ENCODE peak calls at places on chromosomes 4 and X, in four cellular contexts. O is GM12878, J is SK-N-SH, B is HCT116. Y is an unnamed sample. For H3K9me3, the result is how much of the 10 kb centered on the place peaks cover.

GRCh38 chr4:120769227-120769626 is 153.3 kb downstream of the PRDM5 start:
- DNase-seq in B (peak), O (no peak), J (no peak), Y (no peak)

GRCh38 chr4:2045518-2045951 is 13.6 kb upstream of the NAT8L start:
- DNase-seq in O (no peak), J (no peak), B (no peak), Y (no peak)

GRCh38 chrX:119624417-119624816 is 18.2 kb upstream of the NKRF start:
- DNase-seq in B (no peak), J (no peak), O (no peak), Y (no peak)

GRCh38 chr4:185520119-185520518 is 15.2 kb downstream of the PDLIM3 start:
- DNase-seq in J (no peak), B (no peak), O (no peak), Y (no peak)

GRCh38 chr4:63786181-63786580 is 623.1 kb downstream of the TECRL start:
- DNase-seq in J (no peak), O (no peak), B (no peak), Y (no peak)

GRCh38 chr4:120918788-120919187 is 3.7 kb downstream of the PRDM5 start:
- DNase-seq in O (no peak), J (no peak), B (no peak), Y (no peak)

GRCh38 chrX:7771788-7772438 is 71.1 kb upstream of the VCX start:
- DNase-seq in O (no peak), B (no peak), J (no peak), Y (no peak)

GRCh38 chrX:94435799-94436198 is 761.8 kb downstream of the FAM133A start:
- DNase-seq in B (no peak), J (no peak), O (no peak), Y (no peak)

GRCh38 chr4:122978789-122979188 is 56.4 kb upstream of the NUDT6 start:
- DNase-seq in J (no peak), O (no peak), B (no peak), Y (no peak)
- H3K9me3 ChIP-seq in J (under half), O (under half), B (under half), Y (under half)

GRCh38 chr4:52873861-52874343 is 11.8 kb downstream of the RASL11B start:
- DNase-seq in O (no peak), J (no peak), B (no peak), Y (no peak)
- TF ChIP-seq SIN3A in O (no peak), J (no peak), B (no peak), Y (no peak)

GRCh38 chrX:62928906-62929305 is 422.2 kb downstream of the SPIN4 start:
- DNase-seq in O (no peak), J (no peak), B (no peak), Y (no peak)
- H3K9me3 ChIP-seq in O (under half), J (under half), B (under half), Y (under half)

DNA sequence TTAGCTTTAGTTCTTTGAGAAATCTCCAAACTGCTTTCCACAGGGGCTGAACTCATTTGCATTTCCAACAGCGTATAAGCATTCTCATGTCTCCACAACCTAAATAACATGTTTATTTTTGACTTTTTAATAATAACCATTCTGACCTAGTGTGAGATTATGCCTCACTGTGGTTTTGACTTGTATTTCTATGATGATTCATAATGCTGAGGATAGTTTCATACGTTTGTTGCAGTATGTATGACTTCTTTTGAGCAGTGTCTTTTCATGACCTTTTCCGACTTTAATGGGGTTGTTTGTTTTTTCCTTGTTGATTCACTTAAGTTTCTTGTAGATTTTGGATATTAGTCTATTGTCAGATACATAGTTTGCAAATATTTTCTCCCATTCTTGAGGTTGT is 1833.0 kb upstream of the PCDH10 start:
- DNase-seq in O (no peak), J (no peak), B (no peak), Y (no peak)
- TF ChIP-seq SIN3A in O (no peak), J (no peak), B (no peak), Y (no peak)

Y was measured in Panc1.